ENCODE peak calls at places on chromosome 14, in nine cellular contexts. V is heart left ventricle, R is endothelial cell of umbilical vein, J is IMR-90, T is transverse colon, E is uterus, M is tibial nerve, X is Peyer's patch, O is HCT116. C is an unnamed sample.
A peak's percentile ranks its signal among the peaks of the same experiment; 100 is the strongest.

GRCh38 chr14:96629082-96629481 is 126.9 kb downstream of the PAPOLA start:
- DNase-seq in V (no peak), R (no peak), J (no peak), T (no peak), E (no peak), M (no peak), X (peak; percentile 9), O (no peak), C (no peak)

GRCh38 chr14:54046250-54046649 is 89.6 kb upstream of the BMP4 start:
- DNase-seq in V (no peak), R (no peak), J (no peak), T (no peak), E (no peak), M (no peak), X (no peak), O (no peak), C (no peak)

GRCh38 chr14:58598028-58598850 is 39.5 kb upstream of the DACT1 start:
- DNase-seq in V (no peak), R (no peak), J (peak; percentile 22), T (no peak), E (no peak), M (no peak), X (no peak), O (no peak), C (no peak)

GRCh38 chr14:89419973-89420482 is 3.0 kb upstream of the FOXN3 start:
- DNase-seq in V (no peak), R (no peak), J (no peak), T (no peak), E (no peak), M (no peak), X (no peak), O (no peak), C (no peak)

GRCh38 chr14:68379510-68380303 is 413.2 kb downstream of the ZFP36L1 start:
- DNase-seq in V (no peak), R (peak; percentile 57), J (no peak), T (peak; percentile 83), E (no peak), M (no peak), X (no peak), O (no peak), C (no peak)

GRCh38 chr14:49615776-49616175 is 4.7 kb downstream of the RPL36AL start:
- DNase-seq in V (no peak), R (no peak), J (no peak), T (no peak), E (no peak), M (no peak), X (no peak), O (no peak), C (no peak)

GRCh38 chr14:90447720-90448497 is 51.1 kb downstream of the CALM1 start:
- DNase-seq in V (no peak), R (no peak), J (no peak), T (no peak), E (no peak), M (no peak), X (no peak), O (no peak), C (no peak)

GRCh38 chr14:68139466-68140110 is 320.0 kb downstream of the RAD51B start:
- DNase-seq in V (no peak), R (no peak), J (no peak), T (no peak), E (no peak), M (no peak), X (no peak), O (no peak), C (no peak)

GRCh38 chr14:72888202-72888601 is 5.7 kb downstream of the DPF3 start:
- DNase-seq in V (no peak), R (no peak), J (no peak), T (no peak), E (no peak), M (no peak), X (no peak), O (no peak), C (no peak)

GRCh38 chr14:41993687-41994086 is 387.0 kb downstream of the LRFN5 start:
- DNase-seq in V (no peak), R (no peak), J (no peak), T (no peak), E (no peak), M (no peak), X (no peak), O (no peak), C (no peak)

GRCh38 chr14:101717663-101718490 is 43.6 kb upstream of the PPP2R5C start:
- DNase-seq in V (no peak), R (no peak), J (no peak), T (no peak), E (no peak), M (no peak), X (no peak), O (no peak), C (peak; percentile 16)

GRCh38 chr14:65860956-65861631 is 448.6 kb downstream of the FUT8 start:
- DNase-seq in V (no peak), R (no peak), J (no peak), T (no peak), E (no peak), M (no peak), X (no peak), O (no peak), C (no peak)

GRCh38 chr14:68978550-68978911 is 571 bp downstream of the ACTN1 start:
- DNase-seq in V (peak; percentile 79), R (peak; percentile 33), J (no peak), T (peak; percentile 66), E (peak; percentile 82), M (peak; percentile 34), X (no peak), O (no peak), C (peak; percentile 76)

GRCh38 chr14:95056476-95056875 is 100.9 kb downstream of the DICER1 start:
- DNase-seq in V (no peak), R (no peak), J (no peak), T (no peak), E (no peak), M (no peak), X (peak; percentile 34), O (no peak), C (peak; percentile 57)

GRCh38 chr14:43792980-43793379 is 714.1 kb downstream of the FSCB start:
- DNase-seq in V (no peak), R (no peak), J (no peak), T (no peak), E (no peak), M (no peak), X (no peak), O (no peak), C (no peak)

GRCh38 chr14:64504310-64504896 is at the start of gene ZBTB1:
- DNase-seq in V (peak; percentile 85), R (peak; percentile 91), J (peak; percentile 86), T (peak; percentile 85), E (peak; percentile 79), M (peak; percentile 58), X (peak; percentile 87), O (peak; percentile 65), C (peak; percentile 83)
- TF ChIP-seq POLR2A in V (peak; percentile 66), R (peak; percentile 80), J (peak; percentile 91), T (peak; percentile 91), E (peak; percentile 36), M (peak; percentile 58), X (peak; percentile 79), O (peak; percentile 85), C (no peak)

GRCh38 chr14:99069946-99070345 is 202.1 kb downstream of the BCL11B start:
- DNase-seq in V (no peak), R (no peak), J (no peak), T (no peak), E (no peak), M (no peak), X (no peak), O (no peak), C (no peak)
- H3K9me3 ChIP-seq in V (peaks cover 12% of the 10 kb centered on the region), R (peaks cover 9% of the 10 kb centered on the region), J (peaks cover 60% of the 10 kb centered on the region), T (no peaks in the 10 kb centered on the region), E (no peaks in the 10 kb centered on the region), M (no peaks in the 10 kb centered on the region), X (no peaks in the 10 kb centered on the region), O (no peaks in the 10 kb centered on the region), C (peaks cover 28% of the 10 kb centered on the region)

GRCh38 chr14:77097689-77098469 is at the start of gene CIPC:
- DNase-seq in V (peak; percentile 100), R (peak; percentile 99), J (peak; percentile 98), T (peak; percentile 100), E (peak; percentile 100), M (peak; percentile 100), X (peak; percentile 100), O (peak; percentile 98), C (peak; percentile 100)
- TF ChIP-seq POLR2A in V (peak; percentile 67), R (no peak), J (peak; percentile 82), T (peak; percentile 90), E (peak; percentile 71), M (peak; percentile 85), X (peak; percentile 90), O (peak; percentile 38), C (no peak)

GRCh38 chr14:26855051-26855753 is 257.4 kb upstream of the NOVA1 start:
- DNase-seq in V (no peak), R (no peak), J (no peak), T (no peak), E (no peak), M (no peak), X (no peak), O (no peak), C (no peak)
- H3K9me3 ChIP-seq in V (no peaks in the 10 kb centered on the region), R (no peaks in the 10 kb centered on the region), J (peaks cover 2% of the 10 kb centered on the region), T (no peaks in the 10 kb centered on the region), E (no peaks in the 10 kb centered on the region), M (no peaks in the 10 kb centered on the region), X (no peaks in the 10 kb centered on the region), O (peaks cover 25% of the 10 kb centered on the region), C (no peaks in the 10 kb centered on the region)

GRCh38 chr14:20331048-20331613 is 1.9 kb downstream of the CCNB1IP1 start:
- DNase-seq in V (no peak), R (no peak), J (no peak), T (no peak), E (no peak), M (no peak), X (no peak), O (no peak), C (no peak)

GRCh38 chr14:20334017-20334416 is 938 bp upstream of the CCNB1IP1 start:
- DNase-seq in V (no peak), R (no peak), J (no peak), T (no peak), E (no peak), M (no peak), X (no peak), O (no peak), C (no peak)

GRCh38 chr14:20332386-20332945 is 613 bp downstream of the CCNB1IP1 start:
- DNase-seq in V (no peak), R (no peak), J (no peak), T (peak; percentile 11), E (no peak), M (no peak), X (no peak), O (no peak), C (no peak)

GRCh38 chr14:20329355-20329754 is 3.7 kb downstream of the CCNB1IP1 start:
- DNase-seq in V (no peak), R (no peak), J (no peak), T (no peak), E (no peak), M (no peak), X (no peak), O (no peak), C (no peak)

GRCh38 chr14:20332946-20333782 is at the start of gene CCNB1IP1:
- DNase-seq in V (peak; percentile 78), R (peak; percentile 87), J (peak; percentile 91), T (peak; percentile 64), E (peak; percentile 87), M (no peak), X (peak; percentile 59), O (peak; percentile 91), C (peak; percentile 44)
- TF ChIP-seq POLR2A in V (no peak), R (peak; percentile 69), J (peak; percentile 76), T (peak; percentile 77), E (peak; percentile 46), M (peak; percentile 46), X (peak; percentile 38), O (peak; percentile 76), C (no peak)

GRCh38 chr14:105878125-105878524 is 351.7 kb downstream of the TMEM121 start:
- DNase-seq in V (peak; percentile 2), R (no peak), J (no peak), T (no peak), E (peak; percentile 4), M (peak; percentile 8), X (peak; percentile 35), O (no peak), C (peak; percentile 8)
- H3K9me3 ChIP-seq in V (no peaks in the 10 kb centered on the region), R (peaks cover 2% of the 10 kb centered on the region), J (peaks cover 36% of the 10 kb centered on the region), T (no peaks in the 10 kb centered on the region), E (no peaks in the 10 kb centered on the region), M (no peaks in the 10 kb centered on the region), X (no peaks in the 10 kb centered on the region), O (no peaks in the 10 kb centered on the region), C (no peaks in the 10 kb centered on the region)